ENCODE peak calls at places on chromosomes 4 and X, in five cellular contexts. S is cardiac fibroblast, E is suprapubic skin, X is mucosa of descending colon, J is fibroblast of pulmonary artery. O is an unnamed sample.

GRCh38 chrX:27186671-27187070 is 276.5 kb downstream of the PPP4R3C start:
- DNase-seq in S (peak; percentile 36), E (no peak), X (no peak), J (peak; percentile 46), O (peak; percentile 5)

GRCh38 chr4:184792334-184792733 is 33.4 kb downstream of the ACSL1 start:
- DNase-seq in S (no peak), E (no peak), X (no peak), J (no peak), O (no peak)

GRCh38 chrX:41336447-41336846 is 2.5 kb downstream of the DDX3X start:
- DNase-seq in S (no peak), E (no peak), X (no peak), J (no peak), O (no peak)

GRCh38 chr4:40516651-40517050 is 113.0 kb downstream of the RBM47 start:
- DNase-seq in S (no peak), E (no peak), X (no peak), J (no peak), O (no peak)

GRCh38 chr4:633406-633805 is 8.0 kb downstream of the PDE6B start:
- DNase-seq in S (no peak), E (peak; percentile 55), X (peak; percentile 34), J (no peak), O (no peak)

GRCh38 chr4:13399257-13399656 is 84.9 kb downstream of the RAB28 start:
- DNase-seq in S (peak; percentile 29), E (no peak), X (no peak), J (peak; percentile 41), O (no peak)

GRCh38 chrX:13029341-13029740 is 15.1 kb downstream of the FAM9C start:
- DNase-seq in S (peak; percentile 62), E (no peak), X (no peak), J (peak; percentile 48), O (no peak)

GRCh38 chr4:41334182-41334581 is 77.5 kb downstream of the UCHL1 start:
- DNase-seq in S (no peak), E (no peak), X (no peak), J (no peak), O (no peak)

GRCh38 chr4:181258569-181258968 is 984.6 kb upstream of the TENM3 start:
- DNase-seq in S (no peak), E (no peak), X (no peak), J (no peak), O (no peak)

GRCh38 chr4:113057891-113058290 is 8.4 kb downstream of the ANK2 start:
- DNase-seq in S (no peak), E (no peak), X (no peak), J (peak; percentile 13), O (peak; percentile 44)

GRCh38 chrX:30196322-30196721 is 19.0 kb upstream of the MAGEB2 start:
- DNase-seq in S (peak; percentile 3), E (no peak), X (no peak), J (peak; percentile 3), O (no peak)

GRCh38 chr4:15562623-15563022 is 92.5 kb downstream of the FBXL5 start:
- DNase-seq in S (no peak), E (no peak), X (no peak), J (no peak), O (no peak)

GRCh38 chrX:151902813-151903591 is 9.7 kb upstream of the MAGEA4 start:
- DNase-seq in S (peak; percentile 83), E (no peak), X (no peak), J (peak; percentile 87), O (peak; percentile 92)

GRCh38 chrX:71846429-71846828 is 64.2 kb upstream of the NHSL2 start:
- DNase-seq in S (no peak), E (no peak), X (no peak), J (peak; percentile 9), O (peak; percentile 18)

GRCh38 chr4:124206779-124207605 is 505.5 kb downstream of the ANKRD50 start:
- DNase-seq in S (peak; percentile 41), E (no peak), X (no peak), J (peak; percentile 29), O (peak; percentile 31)

GRCh38 chr4:145623831-145624230 is 4.6 kb downstream of the MMAA start:
- DNase-seq in S (peak; percentile 31), E (no peak), X (no peak), J (peak; percentile 37), O (peak; percentile 53)

GRCh38 chr4:5126857-5127256 is 75.6 kb downstream of the STK32B start:
- DNase-seq in S (no peak), E (no peak), X (no peak), J (no peak), O (no peak)

GRCh38 chrX:104679175-104679574 is 113.2 kb downstream of the IL1RAPL2 start:
- DNase-seq in S (no peak), E (no peak), X (no peak), J (no peak), O (no peak)

GRCh38 chrX:6748595-6748994 is 213.7 kb upstream of the VCX3A start:
- DNase-seq in S (no peak), E (no peak), X (no peak), J (no peak), O (no peak)

GRCh38 chrX:48487362-48487785 is 11.4 kb downstream of the FTSJ1 start:
- DNase-seq in S (peak; percentile 89), E (no peak), X (no peak), J (peak; percentile 85), O (peak; percentile 83)

GRCh38 chr4:35465096-35465495 is 779.2 kb downstream of the ARAP2 start:
- DNase-seq in S (no peak), E (no peak), X (no peak), J (no peak), O (no peak)

GRCh38 chr4:30839583-30840520 is 119.7 kb downstream of the PCDH7 start:
- DNase-seq in S (peak; percentile 53), E (no peak), X (no peak), J (peak; percentile 54), O (no peak)

GRCh38 chrX:136639506-136640176 is 8.3 kb upstream of the CD40LG start:
- DNase-seq in S (peak; percentile 13), E (no peak), X (no peak), J (peak; percentile 1), O (peak; percentile 73)

GRCh38 chr4:100224701-100225100 is 34.4 kb upstream of the DDIT4L start:
- DNase-seq in S (no peak), E (no peak), X (no peak), J (no peak), O (no peak)

GRCh38 chrX:109336141-109336540 is 145.7 kb downstream of the GUCY2F start:
- DNase-seq in S (no peak), E (no peak), X (no peak), J (no peak), O (no peak)

GRCh38 chr4:82372502-82372873 is 1.3 kb downstream of the HNRNPD start:
- DNase-seq in S (no peak), E (no peak), X (no peak), J (no peak), O (no peak)

GRCh38 chr4:128862608-128863313 is 53.3 kb downstream of the JADE1 start:
- DNase-seq in S (no peak), E (no peak), X (no peak), J (no peak), O (no peak)

DNA sequence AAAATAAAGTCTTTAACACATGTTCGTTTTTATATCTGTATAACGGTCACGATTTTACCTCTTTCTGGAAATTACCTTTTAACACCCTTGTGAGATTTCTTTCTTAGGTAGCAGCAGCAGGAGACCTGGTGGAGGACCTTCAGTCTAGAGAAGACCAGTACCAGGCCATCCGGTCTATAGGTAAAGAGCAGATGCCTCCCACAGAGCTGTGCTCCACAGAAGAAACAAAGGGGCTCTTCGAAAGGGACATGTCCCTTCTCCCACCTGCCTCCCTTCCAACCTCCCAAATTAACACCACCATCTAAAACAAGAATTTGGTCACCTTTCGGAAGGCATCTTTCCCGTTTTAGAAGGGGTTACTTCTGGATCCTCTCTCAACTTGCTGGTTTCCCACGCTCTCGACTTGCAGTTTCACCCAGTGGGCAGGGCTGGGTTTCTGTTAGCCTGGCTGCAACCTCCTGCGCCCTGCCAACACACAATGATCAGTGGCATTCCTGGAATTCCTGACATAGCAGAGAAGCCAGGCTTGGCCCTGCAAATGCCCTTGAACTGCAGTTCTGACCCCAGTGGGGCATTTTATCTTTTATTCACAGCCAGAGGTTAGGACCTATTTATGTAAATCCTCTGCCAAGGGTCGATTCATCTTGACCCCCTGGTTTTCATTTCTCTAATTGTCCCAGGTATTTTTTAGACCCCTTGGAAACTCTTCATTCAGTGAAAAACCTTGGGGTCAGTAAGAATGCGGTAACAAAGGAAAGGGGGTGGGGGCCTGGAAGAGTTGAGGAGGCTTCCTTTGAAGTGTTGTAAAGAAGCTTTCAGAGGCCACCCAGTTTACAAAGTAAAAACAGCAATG is 217.8 kb downstream of the ZNF674 start:
- DNase-seq in S (peak; percentile 69), E (no peak), X (peak; percentile 51), J (peak; percentile 55), O (peak; percentile 43)
- H3K4me3 ChIP-seq in S (no peak overlapping the region), E (no peak overlapping the region), X (no peak overlapping the region), J (no peak overlapping the region), O (no peak overlapping the region)

GRCh38 chrX:131739823-131740222 is 195.9 kb downstream of the OR13H1 start:
- DNase-seq in S (no peak), E (no peak), X (no peak), J (peak; percentile 0), O (no peak)

GRCh38 chrX:131735127-131735526 is 191.3 kb downstream of the OR13H1 start:
- DNase-seq in S (no peak), E (no peak), X (no peak), J (no peak), O (no peak)

GRCh38 chrX:131729295-131729694 is 185.4 kb downstream of the OR13H1 start:
- DNase-seq in S (no peak), E (peak; percentile 89), X (peak; percentile 85), J (no peak), O (no peak)

DNA sequence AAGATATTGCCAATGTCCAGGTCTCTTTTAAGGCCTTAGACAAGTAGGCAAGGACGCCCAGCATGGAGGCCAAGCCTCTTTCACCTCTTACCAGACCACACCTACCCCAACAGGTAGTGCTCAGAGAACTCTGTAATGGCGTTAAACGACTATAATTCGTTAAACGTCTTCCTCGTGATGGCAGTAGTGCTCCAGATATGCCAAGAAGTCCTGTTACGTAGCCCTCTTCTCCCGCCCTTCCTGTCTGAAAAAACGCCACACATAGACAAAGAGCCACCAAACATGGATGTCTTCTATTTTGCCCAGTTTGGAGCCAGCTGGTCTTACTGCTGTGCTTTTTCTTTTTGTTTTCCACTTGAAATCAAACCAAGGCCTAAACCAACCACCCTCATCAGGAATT is 190.7 kb downstream of the OR13H1 start:
- DNase-seq in S (no peak), E (peak; percentile 80), X (no peak), J (no peak), O (no peak)
- TF ChIP-seq CTCF in S (no peak), E (no peak), X (no peak), J (no peak), O (no peak)

GRCh38 chr4:24434193-24434728 is 150.1 kb downstream of the DHX15 start:
- DNase-seq in S (no peak), E (no peak), X (no peak), J (no peak), O (no peak)
- H3K4me3 ChIP-seq in S (no peak overlapping the region), E (no peak overlapping the region), X (no peak overlapping the region), J (no peak overlapping the region), O (no peak overlapping the region)

DNA sequence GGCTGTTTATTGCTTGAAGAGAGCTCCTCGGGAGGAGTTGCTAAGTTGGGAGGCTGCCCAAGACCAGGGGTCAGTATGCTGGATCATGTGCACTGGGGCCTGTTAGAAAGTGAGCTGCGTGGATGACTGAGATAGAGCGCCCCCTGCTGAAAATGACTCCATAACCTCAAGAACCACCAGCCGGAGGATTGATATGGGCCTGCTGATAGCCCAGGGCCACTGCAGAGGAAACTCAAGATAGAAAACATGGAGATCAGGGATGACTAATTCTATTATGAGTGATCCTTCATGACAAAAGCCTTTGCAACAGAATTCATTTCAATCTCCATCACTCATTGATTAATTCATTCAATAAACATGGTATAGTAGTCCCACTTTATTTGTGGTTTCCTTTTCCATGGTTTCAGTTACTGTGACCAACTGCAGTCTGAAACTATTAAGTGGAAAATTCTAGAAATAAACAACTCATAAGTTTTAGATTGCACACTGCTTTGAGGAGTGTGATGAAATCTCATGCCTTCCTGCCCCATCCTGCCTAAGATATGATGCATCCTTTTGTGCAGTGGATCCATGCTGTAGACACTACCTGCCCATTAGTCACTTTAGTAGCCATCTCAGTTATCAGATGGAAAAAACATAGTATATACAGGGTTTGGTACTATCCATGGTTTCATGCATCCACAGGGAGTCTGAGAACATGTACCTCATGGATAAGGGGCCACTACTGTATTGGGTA is 126.7 kb upstream of the MBNL3 start:
- DNase-seq in S (peak; percentile 51), E (no peak), X (no peak), J (peak; percentile 53), O (peak; percentile 60)
- TF ChIP-seq CTCF in S (peak; percentile 38), E (no peak), X (peak; percentile 14), J (peak; percentile 42), O (peak; percentile 27)

O was measured in foreskin fibroblast.